ENCODE peak calls at places on chromosomes 1 and 21, in four cellular contexts. P is B cell, N is hepatocyte, H is nephron progenitor cell. D is an unnamed sample.

GRCh38 chr1:202627841-202628565 is 82.3 kb downstream of the SYT2 start:
- DNase-seq in P (no peak), N (no peak), H (no peak), D (no peak)

GRCh38 chr1:63317007-63317813 is 5.2 kb upstream of the FOXD3 start:
- DNase-seq in P (peak), N (peak), H (peak), D (peak)

GRCh38 chr1:166390406-166390805 is 223.6 kb upstream of the FAM78B start:
- DNase-seq in P (no peak), N (no peak), H (no peak), D (no peak)

GRCh38 chr1:67451377-67451776 is 21.2 kb upstream of the SERBP1 start:
- DNase-seq in P (no peak), N (no peak), H (no peak), D (no peak)

GRCh38 chr1:154014154-154014910 is 23.8 kb downstream of the RPS27 start:
- DNase-seq in P (no peak), N (no peak), H (no peak), D (no peak)

GRCh38 chr1:109995536-109995935 is 11.0 kb downstream of the AHCYL1 start:
- DNase-seq in P (no peak), N (no peak), H (no peak), D (no peak)

GRCh38 chr1:47787560-47787959 is 209.6 kb downstream of the TRABD2B start:
- DNase-seq in P (no peak), N (no peak), H (no peak), D (no peak)

GRCh38 chr1:91165033-91165654 is 143.3 kb upstream of the ZNF644 start:
- DNase-seq in P (peak), N (peak), H (peak), D (peak)

GRCh38 chr1:116847688-116848531 is 61.8 kb upstream of the PTGFRN start:
- DNase-seq in P (no peak), N (no peak), H (no peak), D (no peak)

GRCh38 chr1:162674018-162674608 is 41.8 kb downstream of the DDR2 start:
- DNase-seq in P (no peak), N (no peak), H (no peak), D (no peak)

GRCh38 chr1:46506470-46507219 is 17.0 kb downstream of the DMBX1 start:
- DNase-seq in P (no peak), N (no peak), H (no peak), D (no peak)

GRCh38 chr1:44089371-44090070 is 29.1 kb upstream of the KLF17 start:
- DNase-seq in P (no peak), N (no peak), H (no peak), D (no peak)

GRCh38 chr1:205983925-205984725 is 19.1 kb downstream of the RAB7B start:
- DNase-seq in P (peak), N (peak), H (peak), D (peak)

GRCh38 chr21:45493401-45494001 is 48.7 kb downstream of the SLC19A1 start:
- DNase-seq in P (no peak), N (no peak), H (no peak), D (no peak)

GRCh38 chr1:178501705-178502329 is 5.1 kb upstream of the CLEC20A start:
- DNase-seq in P (peak), N (peak), H (peak), D (no peak)

GRCh38 chr1:35702540-35702939 is 16.1 kb downstream of the C1orf216 start:
- DNase-seq in P (no peak), N (no peak), H (no peak), D (no peak)

GRCh38 chr1:109266965-109267364 is 16.0 kb downstream of the PSRC1 start:
- DNase-seq in P (no peak), N (no peak), H (no peak), D (no peak)

GRCh38 chr1:72037745-72038343 is 244.5 kb downstream of the NEGR1 start:
- DNase-seq in P (no peak), N (peak), H (peak), D (no peak)

GRCh38 chr21:23694396-23694795 is 1912.9 kb downstream of the MRPL39 start:
- DNase-seq in P (no peak), N (no peak), H (no peak), D (no peak)
- TF ChIP-seq CTCF in P (no peak), N (peak), H (no peak), D (no peak)

GRCh38 chr21:44444286-44444931 is 10.9 kb upstream of the LRRC3 start:
- DNase-seq in P (no peak), N (no peak), H (peak), D (peak)
- TF ChIP-seq CTCF in P (no peak), N (no peak), H (no peak), D (no peak)

GRCh38 chr1:31647106-31647505 is 2.4 kb upstream of the PEF1 start:
- DNase-seq in P (no peak), N (no peak), H (no peak), D (no peak)
- TF ChIP-seq CTCF in P (no peak), N (no peak), H (no peak), D (no peak)

DNA sequence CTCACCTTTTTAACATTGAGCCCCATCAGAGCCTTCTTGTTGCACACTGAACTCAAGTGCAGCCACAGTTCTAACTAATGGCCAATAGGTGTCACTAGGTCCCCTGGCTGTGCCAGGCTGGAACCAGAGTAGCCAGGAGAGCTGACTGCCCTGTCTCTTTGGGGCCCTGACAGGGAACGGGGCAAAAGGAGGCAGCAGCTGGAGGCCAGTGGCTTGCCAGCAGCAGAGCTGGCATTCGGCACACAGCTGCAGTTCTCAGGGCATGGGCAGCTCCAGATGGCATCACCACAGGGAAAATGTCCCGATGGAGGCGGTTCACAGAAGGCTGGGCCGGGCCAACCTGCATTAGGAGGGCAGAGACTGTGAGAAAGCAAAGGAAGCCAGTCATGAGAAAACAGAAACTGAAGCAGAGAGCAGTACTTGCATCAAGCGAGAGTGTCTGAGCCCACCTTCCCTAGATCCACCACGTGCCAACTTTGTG is 188.6 kb downstream of the FCRL5 start:
- DNase-seq in P (peak), N (peak), H (peak), D (no peak)
- TF ChIP-seq CTCF in P (peak), N (peak), H (peak), D (peak)

DNA sequence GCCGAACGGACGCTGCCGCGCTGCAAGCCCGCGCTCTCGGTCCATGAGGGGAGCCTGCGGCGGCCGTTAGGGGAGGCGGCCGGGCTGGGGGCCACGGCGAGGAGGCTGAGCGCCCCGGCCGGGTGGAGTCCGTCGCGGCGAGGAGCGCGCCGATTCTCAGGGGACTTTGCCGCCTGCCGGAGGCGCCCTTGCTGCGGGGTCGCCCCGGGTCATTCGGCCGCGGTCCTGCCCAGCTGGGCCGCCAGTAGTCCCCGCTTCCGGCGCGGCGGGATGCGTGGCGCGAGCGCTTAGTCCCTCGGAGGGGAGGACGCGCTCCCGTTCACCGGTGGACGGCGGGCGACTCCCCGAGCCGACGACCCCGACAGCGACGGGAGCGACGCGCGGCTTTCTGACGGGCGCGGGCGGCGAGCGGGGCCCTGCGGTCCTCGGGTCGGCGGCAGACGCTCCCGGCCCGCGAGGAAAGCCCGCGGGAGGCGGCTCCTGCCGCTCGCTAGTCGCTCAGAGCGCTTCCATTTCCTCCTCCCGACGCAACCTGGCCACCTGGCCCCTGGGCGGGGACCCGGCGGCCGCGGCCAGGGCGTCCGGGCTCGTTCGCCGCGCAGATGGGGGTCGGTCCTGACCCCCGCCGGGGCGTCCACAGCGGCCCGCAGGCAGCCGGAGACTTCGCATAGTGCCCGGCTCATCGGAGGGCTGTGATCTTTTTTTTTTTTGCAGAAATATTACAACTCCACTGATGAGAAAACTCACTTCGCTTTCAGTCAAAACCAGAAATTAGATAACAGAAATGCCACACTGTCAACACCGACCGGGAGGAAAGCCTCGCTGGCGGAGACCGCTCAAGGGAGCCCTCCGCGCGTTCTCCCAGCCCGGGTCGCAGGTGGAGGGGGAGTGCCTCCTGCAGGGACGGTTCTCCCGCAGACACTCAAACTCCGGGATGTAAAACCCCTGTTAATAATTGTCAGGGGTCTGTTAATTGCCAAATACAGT is 640 bp upstream of the ZBTB21 start:
- DNase-seq in P (peak), N (peak), H (peak), D (no peak)
- TF ChIP-seq CTCF in P (no peak), N (peak), H (no peak), D (no peak)

GRCh38 chr1:121594096-121594495 is 409.3 kb downstream of the SRGAP2C start:
- DNase-seq in P (no peak), N (no peak), H (no peak), D (no peak)
- TF ChIP-seq CTCF in P (no peak), N (no peak), H (no peak), D (no peak)

DNA sequence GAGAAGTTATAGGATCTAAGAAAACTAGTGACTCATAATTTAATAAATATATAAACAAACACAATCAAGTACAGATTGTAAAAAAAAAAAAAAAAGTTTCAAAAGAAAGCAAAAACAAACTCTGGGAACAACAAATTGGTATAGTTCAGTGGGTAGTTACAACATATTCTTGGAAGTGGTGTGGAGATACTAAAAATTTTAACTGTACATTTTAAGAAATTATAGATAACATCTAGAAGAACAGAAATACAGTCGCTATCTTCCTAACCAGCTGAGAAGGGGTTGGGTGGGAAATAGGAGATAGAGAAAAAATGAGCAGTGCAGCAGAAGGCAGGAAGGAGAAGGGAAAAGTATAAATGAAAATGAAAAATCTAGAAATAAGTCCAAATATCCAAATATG is 70.5 kb downstream of the LRRC8C start:
- DNase-seq in P (no peak), N (no peak), H (no peak), D (no peak)
- TF ChIP-seq CTCF in P (no peak), N (no peak), H (no peak), D (no peak)

DNA sequence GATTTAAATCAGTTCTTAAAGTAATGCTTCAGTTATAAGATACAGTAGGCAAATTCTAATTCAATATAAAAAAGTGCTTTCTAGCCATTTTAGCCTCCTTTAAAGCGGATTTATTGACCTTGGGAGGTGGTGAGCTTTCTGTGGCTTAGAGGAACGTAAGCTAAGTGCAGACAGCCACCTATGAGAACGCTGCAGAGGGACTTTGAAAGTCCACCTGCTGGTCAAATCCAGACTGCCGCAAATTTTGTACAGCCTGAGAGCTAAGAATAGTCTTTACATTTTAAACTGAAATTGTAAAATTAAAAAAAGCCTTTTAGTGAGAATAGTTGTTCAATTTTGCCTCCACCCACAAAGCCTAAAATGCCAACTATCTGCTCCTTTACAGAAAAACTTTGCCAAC is 67.0 kb upstream of the SSX2IP start:
- DNase-seq in P (no peak), N (no peak), H (no peak), D (no peak)
- TF ChIP-seq CTCF in P (no peak), N (peak), H (no peak), D (no peak)

D was measured in CD14-positive monocyte.